ENCODE peak calls at places on chromosome 21, in eight cellular contexts. One of them, this sample, is unnamed.

GRCh38 chr21:41593784-41594138 is 85.8 kb upstream of the TMPRSS2 start:
- DNase-seq in AG04450: no peak
- DNase-seq in colonic mucosa: peak
- DNase-seq in HFF-Myc: no peak
- DNase-seq in PC-3: no peak
- DNase-seq in epithelial cell of esophagus: no peak
- DNase-seq in A673: no peak
- DNase-seq in BE2C: no peak
- DNase-seq in this sample: no peak

GRCh38 chr21:21007606-21008005 is 9.4 kb downstream of the NCAM2 start:
- DNase-seq in AG04450: no peak
- DNase-seq in colonic mucosa: no peak
- DNase-seq in HFF-Myc: no peak
- DNase-seq in PC-3: no peak
- DNase-seq in epithelial cell of esophagus: no peak
- DNase-seq in A673: no peak
- DNase-seq in BE2C: no peak
- DNase-seq in this sample: no peak

GRCh38 chr21:42340187-42340586 is 10.6 kb downstream of the TFF2 start:
- DNase-seq in AG04450: no peak
- DNase-seq in colonic mucosa: peak
- DNase-seq in HFF-Myc: no peak
- DNase-seq in PC-3: no peak
- DNase-seq in epithelial cell of esophagus: no peak
- DNase-seq in A673: no peak
- DNase-seq in BE2C: no peak
- DNase-seq in this sample: no peak

GRCh38 chr21:42062543-42063022 is 8.5 kb upstream of the UMODL1 start:
- DNase-seq in AG04450: no peak
- DNase-seq in colonic mucosa: peak
- DNase-seq in HFF-Myc: no peak
- DNase-seq in PC-3: no peak
- DNase-seq in epithelial cell of esophagus: no peak
- DNase-seq in A673: no peak
- DNase-seq in BE2C: no peak
- DNase-seq in this sample: no peak

GRCh38 chr21:27771938-27772505 is 805.1 kb upstream of the ADAMTS5 start:
- DNase-seq in AG04450: no peak
- DNase-seq in colonic mucosa: no peak
- DNase-seq in HFF-Myc: no peak
- DNase-seq in PC-3: no peak
- DNase-seq in epithelial cell of esophagus: no peak
- DNase-seq in A673: peak
- DNase-seq in BE2C: no peak
- DNase-seq in this sample: no peak

GRCh38 chr21:38989745-38990423 is 184.2 kb downstream of the ETS2 start:
- DNase-seq in AG04450: peak
- DNase-seq in colonic mucosa: no peak
- DNase-seq in HFF-Myc: peak
- DNase-seq in PC-3: peak
- DNase-seq in epithelial cell of esophagus: peak
- DNase-seq in A673: peak
- DNase-seq in BE2C: peak
- DNase-seq in this sample: peak

GRCh38 chr21:26061437-26061836 is 109.1 kb downstream of the APP start:
- DNase-seq in AG04450: no peak
- DNase-seq in colonic mucosa: no peak
- DNase-seq in HFF-Myc: no peak
- DNase-seq in PC-3: no peak
- DNase-seq in epithelial cell of esophagus: no peak
- DNase-seq in A673: no peak
- DNase-seq in BE2C: no peak
- DNase-seq in this sample: no peak

GRCh38 chr21:29299906-29300546 is 1.3 kb downstream of the BACH1 start:
- DNase-seq in AG04450: peak
- DNase-seq in colonic mucosa: peak
- DNase-seq in HFF-Myc: peak
- DNase-seq in PC-3: peak
- DNase-seq in epithelial cell of esophagus: peak
- DNase-seq in A673: peak
- DNase-seq in BE2C: peak
- DNase-seq in this sample: peak

GRCh38 chr21:25560151-25560783 is 47.0 kb downstream of the MRPL39 start:
- DNase-seq in AG04450: no peak
- DNase-seq in colonic mucosa: no peak
- DNase-seq in HFF-Myc: no peak
- DNase-seq in PC-3: peak
- DNase-seq in epithelial cell of esophagus: no peak
- DNase-seq in A673: peak
- DNase-seq in BE2C: no peak
- DNase-seq in this sample: no peak

GRCh38 chr21:43766734-43767497 is 9.2 kb downstream of the CSTB start:
- DNase-seq in AG04450: no peak
- DNase-seq in colonic mucosa: peak
- DNase-seq in HFF-Myc: no peak
- DNase-seq in PC-3: no peak
- DNase-seq in epithelial cell of esophagus: no peak
- DNase-seq in A673: no peak
- DNase-seq in BE2C: no peak
- DNase-seq in this sample: no peak

GRCh38 chr21:17673261-17674020 is 60.7 kb upstream of the BTG3 start:
- DNase-seq in AG04450: no peak
- DNase-seq in colonic mucosa: no peak
- DNase-seq in HFF-Myc: peak
- DNase-seq in PC-3: peak
- DNase-seq in epithelial cell of esophagus: peak
- DNase-seq in A673: no peak
- DNase-seq in BE2C: no peak
- DNase-seq in this sample: peak

GRCh38 chr21:42578034-42578433 is 64.4 kb downstream of the SLC37A1 start:
- DNase-seq in AG04450: no peak
- DNase-seq in colonic mucosa: no peak
- DNase-seq in HFF-Myc: no peak
- DNase-seq in PC-3: no peak
- DNase-seq in epithelial cell of esophagus: no peak
- DNase-seq in A673: no peak
- DNase-seq in BE2C: no peak
- DNase-seq in this sample: no peak

GRCh38 chr21:41316641-41317392 is at the start of gene FAM3B:
- DNase-seq in AG04450: no peak
- DNase-seq in colonic mucosa: no peak
- DNase-seq in HFF-Myc: no peak
- DNase-seq in PC-3: no peak
- DNase-seq in epithelial cell of esophagus: no peak
- DNase-seq in A673: no peak
- DNase-seq in BE2C: no peak
- DNase-seq in this sample: no peak

GRCh38 chr21:43281661-43282357 is 113.0 kb downstream of the CRYAA start:
- DNase-seq in AG04450: no peak
- DNase-seq in colonic mucosa: no peak
- DNase-seq in HFF-Myc: no peak
- DNase-seq in PC-3: no peak
- DNase-seq in epithelial cell of esophagus: no peak
- DNase-seq in A673: no peak
- DNase-seq in BE2C: peak
- DNase-seq in this sample: no peak

GRCh38 chr21:24514081-24514733 is 1093.1 kb downstream of the MRPL39 start:
- DNase-seq in AG04450: no peak
- DNase-seq in colonic mucosa: no peak
- DNase-seq in HFF-Myc: no peak
- DNase-seq in PC-3: peak
- DNase-seq in epithelial cell of esophagus: peak
- DNase-seq in A673: peak
- DNase-seq in BE2C: no peak
- DNase-seq in this sample: peak

GRCh38 chr21:40173833-40174232 is 306.6 kb downstream of the PCP4 start:
- DNase-seq in AG04450: no peak
- DNase-seq in colonic mucosa: no peak
- DNase-seq in HFF-Myc: no peak
- DNase-seq in PC-3: no peak
- DNase-seq in epithelial cell of esophagus: no peak
- DNase-seq in A673: no peak
- DNase-seq in BE2C: no peak
- DNase-seq in this sample: no peak

GRCh38 chr21:26070822-26071425 is 99.6 kb downstream of the APP start:
- DNase-seq in AG04450: no peak
- DNase-seq in colonic mucosa: peak
- DNase-seq in HFF-Myc: peak
- DNase-seq in PC-3: peak
- DNase-seq in epithelial cell of esophagus: peak
- DNase-seq in A673: peak
- DNase-seq in BE2C: peak
- DNase-seq in this sample: peak

GRCh38 chr21:42228709-42229220 is 9.8 kb downstream of the ABCG1 start:
- DNase-seq in AG04450: no peak
- DNase-seq in colonic mucosa: no peak
- DNase-seq in HFF-Myc: no peak
- DNase-seq in PC-3: no peak
- DNase-seq in epithelial cell of esophagus: no peak
- DNase-seq in A673: no peak
- DNase-seq in BE2C: no peak
- DNase-seq in this sample: no peak

GRCh38 chr21:41659791-41660560 is 106.9 kb downstream of the RIPK4 start:
- DNase-seq in AG04450: no peak
- DNase-seq in colonic mucosa: no peak
- DNase-seq in HFF-Myc: no peak
- DNase-seq in PC-3: peak
- DNase-seq in epithelial cell of esophagus: no peak
- DNase-seq in A673: no peak
- DNase-seq in BE2C: no peak
- DNase-seq in this sample: no peak

GRCh38 chr21:46509760-46510159 is 51.1 kb downstream of the DIP2A start:
- DNase-seq in AG04450: no peak
- DNase-seq in colonic mucosa: peak
- DNase-seq in HFF-Myc: no peak
- DNase-seq in PC-3: peak
- DNase-seq in epithelial cell of esophagus: peak
- DNase-seq in A673: peak
- DNase-seq in BE2C: no peak
- DNase-seq in this sample: peak

GRCh38 chr21:35932232-35932911 is 128.0 kb downstream of the SETD4 start:
- DNase-seq in AG04450: peak
- DNase-seq in colonic mucosa: no peak
- DNase-seq in HFF-Myc: peak
- DNase-seq in PC-3: peak
- DNase-seq in epithelial cell of esophagus: peak
- DNase-seq in A673: peak
- DNase-seq in BE2C: no peak
- DNase-seq in this sample: peak

GRCh38 chr21:36704958-36705678 is 6.2 kb downstream of the SIM2 start:
- DNase-seq in AG04450: no peak
- DNase-seq in colonic mucosa: no peak
- DNase-seq in HFF-Myc: no peak
- DNase-seq in PC-3: no peak
- DNase-seq in epithelial cell of esophagus: no peak
- DNase-seq in A673: no peak
- DNase-seq in BE2C: no peak
- DNase-seq in this sample: no peak

GRCh38 chr21:15063081-15063820 is 1.5 kb downstream of the NRIP1 start:
- DNase-seq in AG04450: no peak
- DNase-seq in colonic mucosa: peak
- DNase-seq in HFF-Myc: no peak
- DNase-seq in PC-3: peak
- DNase-seq in epithelial cell of esophagus: peak
- DNase-seq in A673: no peak
- DNase-seq in BE2C: peak
- DNase-seq in this sample: peak
- H3K4me3 ChIP-seq in AG04450: peak
- H3K4me3 ChIP-seq in colonic mucosa: peak
- H3K4me3 ChIP-seq in HFF-Myc: peak
- H3K4me3 ChIP-seq in PC-3: peak
- H3K4me3 ChIP-seq in epithelial cell of esophagus: peak
- H3K4me3 ChIP-seq in A673: peak
- H3K4me3 ChIP-seq in BE2C: peak
- H3K4me3 ChIP-seq in this sample: peak

DNA sequence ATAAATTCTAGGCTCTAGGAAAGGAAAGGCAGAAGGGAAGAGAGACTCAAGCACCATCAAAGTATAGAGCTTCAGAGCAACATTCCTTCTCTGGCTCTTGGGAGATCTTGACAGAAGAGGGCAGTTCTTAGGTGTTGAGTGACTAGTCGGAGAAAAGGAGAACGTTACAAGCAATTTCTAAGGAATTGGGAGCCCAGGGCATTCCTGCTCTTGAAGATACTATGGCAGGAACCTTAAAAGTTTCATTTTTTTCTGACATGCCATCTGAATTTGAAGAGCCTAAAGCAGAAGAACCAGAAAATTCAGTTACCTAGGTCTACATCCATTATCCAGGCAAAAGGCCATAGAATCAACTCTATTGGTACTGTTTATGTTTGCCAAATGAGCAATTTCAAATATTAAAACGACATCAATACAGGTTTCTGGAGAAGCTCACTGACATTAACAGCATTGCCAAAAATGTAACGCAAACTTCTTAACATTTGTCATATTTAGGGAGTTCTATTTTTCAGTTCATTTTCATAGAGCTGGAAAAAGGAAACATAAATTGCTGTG is 210.0 kb upstream of the NRIP1 start:
- DNase-seq in AG04450: no peak
- DNase-seq in colonic mucosa: no peak
- DNase-seq in HFF-Myc: no peak
- DNase-seq in PC-3: peak
- DNase-seq in epithelial cell of esophagus: no peak
- DNase-seq in A673: no peak
- DNase-seq in BE2C: no peak
- DNase-seq in this sample: no peak
- TF ChIP-seq CTCF in AG04450: no peak
- TF ChIP-seq CTCF in colonic mucosa: no peak
- TF ChIP-seq CTCF in HFF-Myc: no peak
- TF ChIP-seq CTCF in PC-3: no peak
- TF ChIP-seq CTCF in epithelial cell of esophagus: no peak
- TF ChIP-seq CTCF in A673: no peak
- TF ChIP-seq CTCF in BE2C: no peak
- TF ChIP-seq CTCF in this sample: no peak

GRCh38 chr21:34612557-34612956 is 2.4 kb downstream of the RCAN1 start:
- DNase-seq in AG04450: no peak
- DNase-seq in colonic mucosa: no peak
- DNase-seq in HFF-Myc: no peak
- DNase-seq in PC-3: no peak
- DNase-seq in epithelial cell of esophagus: peak
- DNase-seq in A673: no peak
- DNase-seq in BE2C: no peak
- DNase-seq in this sample: no peak
- H3K4me3 ChIP-seq in AG04450: no peak
- H3K4me3 ChIP-seq in colonic mucosa: no peak
- H3K4me3 ChIP-seq in HFF-Myc: no peak
- H3K4me3 ChIP-seq in PC-3: no peak
- H3K4me3 ChIP-seq in epithelial cell of esophagus: no peak
- H3K4me3 ChIP-seq in A673: no peak
- H3K4me3 ChIP-seq in BE2C: no peak
- H3K4me3 ChIP-seq in this sample: no peak

DNA sequence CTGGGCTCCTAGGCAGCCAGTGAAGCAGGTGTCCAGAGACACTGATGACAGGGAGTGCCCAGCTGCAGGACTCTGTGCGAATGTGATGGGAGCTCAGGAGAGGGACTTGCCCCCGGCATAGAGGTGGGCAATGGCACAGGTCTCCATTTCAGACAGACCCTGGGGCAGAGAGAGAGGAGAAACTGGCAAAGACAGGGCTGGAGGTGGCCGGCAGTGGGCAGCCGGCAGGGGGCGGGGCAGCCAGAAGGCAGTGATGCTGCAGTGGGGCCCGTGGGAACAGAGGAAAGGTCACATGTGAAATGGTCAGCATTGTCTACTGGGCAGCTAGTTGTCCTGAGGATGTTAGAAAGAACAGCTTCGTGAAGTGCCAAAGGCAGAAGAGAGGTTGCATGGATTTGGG is 112.6 kb downstream of the HUNK start:
- DNase-seq in AG04450: no peak
- DNase-seq in colonic mucosa: no peak
- DNase-seq in HFF-Myc: no peak
- DNase-seq in PC-3: no peak
- DNase-seq in epithelial cell of esophagus: no peak
- DNase-seq in A673: no peak
- DNase-seq in BE2C: no peak
- DNase-seq in this sample: no peak
- TF ChIP-seq CTCF in AG04450: no peak
- TF ChIP-seq CTCF in colonic mucosa: no peak
- TF ChIP-seq CTCF in HFF-Myc: no peak
- TF ChIP-seq CTCF in PC-3: peak
- TF ChIP-seq CTCF in epithelial cell of esophagus: no peak
- TF ChIP-seq CTCF in A673: no peak
- TF ChIP-seq CTCF in BE2C: no peak
- TF ChIP-seq CTCF in this sample: no peak